ENCODE peak calls at places on chromosomes 7 and 10, in four cellular contexts. K is stimulated activated CD8-positive, alpha-beta memory T cell treated with anti-CD3 and anti-CD28 coated beads, Interleukin-4, amount 100 ng/mL, for 1 hour; C is fibroblast of lung; T is caudate nucleus. U is an unnamed sample.

GRCh38 chr7:76397409-76398183 is 11.9 kb downstream of the SSC4D start:
- DNase-seq in K (peak), C (peak), T (peak), U (no peak)

GRCh38 chr10:128191847-128192246 is 65.6 kb upstream of the MKI67 start:
- DNase-seq in K (no peak), C (no peak), T (no peak), U (no peak)

GRCh38 chr10:131426530-131426898 is 115.0 kb upstream of the TCERG1L start:
- DNase-seq in K (no peak), C (no peak), T (no peak), U (no peak)

GRCh38 chr10:43205681-43206390 is 61.0 kb downstream of the RASGEF1A start:
- DNase-seq in K (no peak), C (no peak), T (no peak), U (no peak)

GRCh38 chr10:52215745-52216361 is 98.2 kb upstream of the DKK1 start:
- DNase-seq in K (no peak), C (peak), T (peak), U (no peak)

GRCh38 chr10:5545778-5546710 is 21.3 kb downstream of the CALML3 start:
- DNase-seq in K (no peak), C (peak), T (no peak), U (no peak)

GRCh38 chr10:23474081-23474480 is 35.2 kb downstream of the OTUD1 start:
- DNase-seq in K (no peak), C (no peak), T (no peak), U (no peak)

GRCh38 chr7:100407285-100408180 is 21.0 kb downstream of the ZCWPW1 start:
- DNase-seq in K (no peak), C (peak), T (no peak), U (no peak)

GRCh38 chr7:106535234-106536026 is 125.5 kb downstream of the CCDC71L start:
- DNase-seq in K (no peak), C (no peak), T (no peak), U (no peak)

GRCh38 chr10:5447611-5448071 is 35.3 kb downstream of the NET1 start:
- DNase-seq in K (no peak), C (no peak), T (no peak), U (no peak)

GRCh38 chr10:117168135-117168674 is 29.1 kb upstream of the KCNK18 start:
- DNase-seq in K (no peak), C (no peak), T (peak), U (no peak)

GRCh38 chr10:89129850-89130396 is 77.2 kb downstream of the CH25H start:
- DNase-seq in K (no peak), C (peak), T (peak), U (no peak)

GRCh38 chr7:12729112-12729511 is 41.7 kb downstream of the ARL4A start:
- DNase-seq in K (no peak), C (peak), T (no peak), U (no peak)

GRCh38 chr10:126551197-126551596 is 119.3 kb downstream of the C10orf90 start:
- DNase-seq in K (no peak), C (no peak), T (no peak), U (no peak)

GRCh38 chr7:107506683-107507339 is 37.0 kb downstream of the GPR22 start:
- DNase-seq in K (no peak), C (no peak), T (no peak), U (no peak)

GRCh38 chr7:31160956-31161355 is 108.8 kb downstream of the ADCYAP1R1 start:
- DNase-seq in K (no peak), C (no peak), T (no peak), U (no peak)

GRCh38 chr7:131219277-131220041 is 108.2 kb upstream of the MKLN1 start:
- DNase-seq in K (no peak), C (no peak), T (peak), U (no peak)

GRCh38 chr7:122885583-122886356 is 490 bp downstream of the CADPS2 start:
- DNase-seq in K (no peak), C (peak), T (no peak), U (no peak)

GRCh38 chr7:75716992-75717626 is 21.6 kb downstream of the HIP1 start:
- DNase-seq in K (no peak), C (peak), T (no peak), U (no peak)

GRCh38 chr10:69831231-69831855 is 29.6 kb downstream of the COL13A1 start:
- DNase-seq in K (no peak), C (no peak), T (no peak), U (no peak)

U was measured in cortex of kidney.